ENCODE peak calls at places on chromosomes 3 and 15, in six cellular contexts. One of them, this sample, is unnamed. For H3K4me1, the result is how much of the 10 kb centered on the place peaks cover.

GRCh38 chr3:187748050-187748481 is 2.8 kb upstream of the BCL6 start:
- DNase-seq in stomach: peak
- DNase-seq in HepG2: peak
- DNase-seq in gastrocnemius medialis: peak
- DNase-seq in left lung: peak
- DNase-seq in Panc1: peak
- DNase-seq in this sample: peak

GRCh38 chr3:134103470-134103869 is 73.7 kb upstream of the SLCO2A1 start:
- DNase-seq in stomach: no peak
- DNase-seq in HepG2: no peak
- DNase-seq in gastrocnemius medialis: no peak
- DNase-seq in left lung: no peak
- DNase-seq in Panc1: no peak
- DNase-seq in this sample: no peak

GRCh38 chr3:66413151-66413751 is 87.6 kb downstream of the LRIG1 start:
- DNase-seq in stomach: peak
- DNase-seq in HepG2: no peak
- DNase-seq in gastrocnemius medialis: peak
- DNase-seq in left lung: no peak
- DNase-seq in Panc1: no peak
- DNase-seq in this sample: no peak

GRCh38 chr3:68893600-68894239 is 38.6 kb downstream of the TAFA4 start:
- DNase-seq in stomach: no peak
- DNase-seq in HepG2: peak
- DNase-seq in gastrocnemius medialis: no peak
- DNase-seq in left lung: no peak
- DNase-seq in Panc1: peak
- DNase-seq in this sample: no peak

GRCh38 chr3:158725348-158725966 is 6.8 kb downstream of the RARRES1 start:
- DNase-seq in stomach: no peak
- DNase-seq in HepG2: peak
- DNase-seq in gastrocnemius medialis: peak
- DNase-seq in left lung: no peak
- DNase-seq in Panc1: peak
- DNase-seq in this sample: peak

GRCh38 chr3:188649521-188649920 is 495.6 kb downstream of the LPP start:
- DNase-seq in stomach: no peak
- DNase-seq in HepG2: no peak
- DNase-seq in gastrocnemius medialis: no peak
- DNase-seq in left lung: no peak
- DNase-seq in Panc1: no peak
- DNase-seq in this sample: no peak

GRCh38 chr3:11059090-11059798 is 66.7 kb downstream of the SLC6A1 start:
- DNase-seq in stomach: no peak
- DNase-seq in HepG2: peak
- DNase-seq in gastrocnemius medialis: peak
- DNase-seq in left lung: peak
- DNase-seq in Panc1: peak
- DNase-seq in this sample: peak

GRCh38 chr15:85048430-85048829 is 66.8 kb downstream of the PDE8A start:
- DNase-seq in stomach: no peak
- DNase-seq in HepG2: no peak
- DNase-seq in gastrocnemius medialis: no peak
- DNase-seq in left lung: no peak
- DNase-seq in Panc1: no peak
- DNase-seq in this sample: no peak

GRCh38 chr3:95407709-95408463 is 1345.0 kb downstream of the NSUN3 start:
- DNase-seq in stomach: no peak
- DNase-seq in HepG2: no peak
- DNase-seq in gastrocnemius medialis: no peak
- DNase-seq in left lung: no peak
- DNase-seq in Panc1: no peak
- DNase-seq in this sample: no peak

GRCh38 chr3:31725568-31725967 is 192.8 kb downstream of the STT3B start:
- DNase-seq in stomach: no peak
- DNase-seq in HepG2: no peak
- DNase-seq in gastrocnemius medialis: no peak
- DNase-seq in left lung: no peak
- DNase-seq in Panc1: no peak
- DNase-seq in this sample: no peak

GRCh38 chr3:128276577-128277183 is 123.4 kb downstream of the EEFSEC start:
- DNase-seq in stomach: no peak
- DNase-seq in HepG2: no peak
- DNase-seq in gastrocnemius medialis: no peak
- DNase-seq in left lung: no peak
- DNase-seq in Panc1: no peak
- DNase-seq in this sample: no peak

GRCh38 chr3:128279594-128279880 is 126.3 kb downstream of the EEFSEC start:
- DNase-seq in stomach: no peak
- DNase-seq in HepG2: no peak
- DNase-seq in gastrocnemius medialis: no peak
- DNase-seq in left lung: no peak
- DNase-seq in Panc1: no peak
- DNase-seq in this sample: no peak

GRCh38 chr3:128277378-128278049 is 124.2 kb downstream of the EEFSEC start:
- DNase-seq in stomach: no peak
- DNase-seq in HepG2: no peak
- DNase-seq in gastrocnemius medialis: no peak
- DNase-seq in left lung: no peak
- DNase-seq in Panc1: no peak
- DNase-seq in this sample: no peak

GRCh38 chr3:128278761-128279593 is 125.7 kb downstream of the EEFSEC start:
- DNase-seq in stomach: peak
- DNase-seq in HepG2: no peak
- DNase-seq in gastrocnemius medialis: no peak
- DNase-seq in left lung: peak
- DNase-seq in Panc1: no peak
- DNase-seq in this sample: peak

GRCh38 chr3:128278130-128278529 is 124.8 kb downstream of the EEFSEC start:
- DNase-seq in stomach: no peak
- DNase-seq in HepG2: no peak
- DNase-seq in gastrocnemius medialis: no peak
- DNase-seq in left lung: no peak
- DNase-seq in Panc1: no peak
- DNase-seq in this sample: no peak
- H3K4me1 ChIP-seq in stomach: under half
- H3K4me1 ChIP-seq in HepG2: under half
- H3K4me1 ChIP-seq in gastrocnemius medialis: under half
- H3K4me1 ChIP-seq in left lung: under half
- H3K4me1 ChIP-seq in Panc1: under half
- H3K4me1 ChIP-seq in this sample: under half

GRCh38 chr3:50334339-50335075 is 6.1 kb downstream of the RASSF1 start:
- DNase-seq in stomach: no peak
- DNase-seq in HepG2: no peak
- DNase-seq in gastrocnemius medialis: no peak
- DNase-seq in left lung: no peak
- DNase-seq in Panc1: no peak
- DNase-seq in this sample: no peak
- H3K27ac ChIP-seq in stomach: peak
- H3K27ac ChIP-seq in HepG2: no peak
- H3K27ac ChIP-seq in gastrocnemius medialis: peak
- H3K27ac ChIP-seq in left lung: peak
- H3K27ac ChIP-seq in Panc1: no peak
- H3K27ac ChIP-seq in this sample: peak

GRCh38 chr3:45693941-45694521 is 4.8 kb downstream of the SACM1L start:
- DNase-seq in stomach: no peak
- DNase-seq in HepG2: no peak
- DNase-seq in gastrocnemius medialis: no peak
- DNase-seq in left lung: no peak
- DNase-seq in Panc1: no peak
- DNase-seq in this sample: no peak
- H3K4me1 ChIP-seq in stomach: under half
- H3K4me1 ChIP-seq in HepG2: under half
- H3K4me1 ChIP-seq in gastrocnemius medialis: half or more
- H3K4me1 ChIP-seq in left lung: under half
- H3K4me1 ChIP-seq in Panc1: under half
- H3K4me1 ChIP-seq in this sample: under half

GRCh38 chr3:132154619-132155018 is 119.8 kb upstream of the CPNE4 start:
- DNase-seq in stomach: no peak
- DNase-seq in HepG2: no peak
- DNase-seq in gastrocnemius medialis: no peak
- DNase-seq in left lung: no peak
- DNase-seq in Panc1: no peak
- DNase-seq in this sample: no peak
- H3K27ac ChIP-seq in stomach: no peak
- H3K27ac ChIP-seq in HepG2: no peak
- H3K27ac ChIP-seq in gastrocnemius medialis: no peak
- H3K27ac ChIP-seq in left lung: no peak
- H3K27ac ChIP-seq in Panc1: no peak
- H3K27ac ChIP-seq in this sample: no peak

GRCh38 chr3:101836907-101837598 is 12.3 kb upstream of the NFKBIZ start:
- DNase-seq in stomach: no peak
- DNase-seq in HepG2: no peak
- DNase-seq in gastrocnemius medialis: no peak
- DNase-seq in left lung: no peak
- DNase-seq in Panc1: no peak
- DNase-seq in this sample: no peak
- H3K4me1 ChIP-seq in stomach: under half
- H3K4me1 ChIP-seq in HepG2: under half
- H3K4me1 ChIP-seq in gastrocnemius medialis: under half
- H3K4me1 ChIP-seq in left lung: under half
- H3K4me1 ChIP-seq in Panc1: under half
- H3K4me1 ChIP-seq in this sample: under half

GRCh38 chr3:72099331-72100061 is 314.5 kb upstream of the PROK2 start:
- DNase-seq in stomach: no peak
- DNase-seq in HepG2: no peak
- DNase-seq in gastrocnemius medialis: no peak
- DNase-seq in left lung: no peak
- DNase-seq in Panc1: no peak
- DNase-seq in this sample: no peak

GRCh38 chr3:72097053-72097452 is 312.1 kb upstream of the PROK2 start:
- DNase-seq in stomach: no peak
- DNase-seq in HepG2: no peak
- DNase-seq in gastrocnemius medialis: no peak
- DNase-seq in left lung: no peak
- DNase-seq in Panc1: no peak
- DNase-seq in this sample: no peak

GRCh38 chr3:72092778-72093177 is 307.8 kb upstream of the PROK2 start:
- DNase-seq in stomach: no peak
- DNase-seq in HepG2: peak
- DNase-seq in gastrocnemius medialis: no peak
- DNase-seq in left lung: no peak
- DNase-seq in Panc1: no peak
- DNase-seq in this sample: no peak

GRCh38 chr3:72093270-72093669 is 308.3 kb upstream of the PROK2 start:
- DNase-seq in stomach: no peak
- DNase-seq in HepG2: no peak
- DNase-seq in gastrocnemius medialis: no peak
- DNase-seq in left lung: no peak
- DNase-seq in Panc1: no peak
- DNase-seq in this sample: no peak

GRCh38 chr3:72095521-72095920 is 310.6 kb upstream of the PROK2 start:
- DNase-seq in stomach: no peak
- DNase-seq in HepG2: no peak
- DNase-seq in gastrocnemius medialis: no peak
- DNase-seq in left lung: no peak
- DNase-seq in Panc1: no peak
- DNase-seq in this sample: no peak
- H3K27ac ChIP-seq in stomach: no peak
- H3K27ac ChIP-seq in HepG2: no peak
- H3K27ac ChIP-seq in gastrocnemius medialis: no peak
- H3K27ac ChIP-seq in left lung: no peak
- H3K27ac ChIP-seq in Panc1: no peak
- H3K27ac ChIP-seq in this sample: no peak

DNA sequence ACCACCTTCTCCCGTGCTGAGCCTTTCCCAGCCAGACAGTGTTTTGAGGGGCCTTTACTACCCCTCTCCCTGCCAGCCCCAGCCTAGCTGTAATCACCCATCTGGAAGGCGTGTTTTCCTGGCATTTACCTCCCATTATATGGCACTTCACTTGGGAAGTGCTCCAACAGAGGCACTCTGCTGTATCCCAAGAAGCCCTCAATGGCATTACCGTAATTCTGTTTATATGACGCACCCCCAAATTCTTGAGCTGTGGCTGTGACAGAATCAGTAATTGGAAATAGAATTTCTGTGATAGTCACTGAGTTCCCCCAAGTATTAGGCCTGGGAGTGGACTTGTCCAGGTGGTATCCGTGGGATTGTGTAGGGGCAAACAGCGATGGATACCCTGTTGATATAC is 130.1 kb downstream of the CACNA1D start:
- DNase-seq in stomach: peak
- DNase-seq in HepG2: no peak
- DNase-seq in gastrocnemius medialis: no peak
- DNase-seq in left lung: no peak
- DNase-seq in Panc1: no peak
- DNase-seq in this sample: no peak
- H3K4me1 ChIP-seq in stomach: under half
- H3K4me1 ChIP-seq in HepG2: under half
- H3K4me1 ChIP-seq in gastrocnemius medialis: under half
- H3K4me1 ChIP-seq in left lung: under half
- H3K4me1 ChIP-seq in Panc1: under half
- H3K4me1 ChIP-seq in this sample: under half

GRCh38 chr3:126748701-126749546 is 44.9 kb downstream of the CHCHD6 start:
- DNase-seq in stomach: no peak
- DNase-seq in HepG2: no peak
- DNase-seq in gastrocnemius medialis: no peak
- DNase-seq in left lung: no peak
- DNase-seq in Panc1: no peak
- DNase-seq in this sample: no peak

GRCh38 chr3:126749931-126750759 is 46.1 kb downstream of the CHCHD6 start:
- DNase-seq in stomach: no peak
- DNase-seq in HepG2: no peak
- DNase-seq in gastrocnemius medialis: no peak
- DNase-seq in left lung: no peak
- DNase-seq in Panc1: no peak
- DNase-seq in this sample: no peak

GRCh38 chr3:126750760-126751129 is 46.7 kb downstream of the CHCHD6 start:
- DNase-seq in stomach: no peak
- DNase-seq in HepG2: no peak
- DNase-seq in gastrocnemius medialis: no peak
- DNase-seq in left lung: no peak
- DNase-seq in Panc1: no peak
- DNase-seq in this sample: no peak

GRCh38 chr3:126747768-126748167 is 43.7 kb downstream of the CHCHD6 start:
- DNase-seq in stomach: no peak
- DNase-seq in HepG2: no peak
- DNase-seq in gastrocnemius medialis: no peak
- DNase-seq in left lung: peak
- DNase-seq in Panc1: no peak
- DNase-seq in this sample: no peak

DNA sequence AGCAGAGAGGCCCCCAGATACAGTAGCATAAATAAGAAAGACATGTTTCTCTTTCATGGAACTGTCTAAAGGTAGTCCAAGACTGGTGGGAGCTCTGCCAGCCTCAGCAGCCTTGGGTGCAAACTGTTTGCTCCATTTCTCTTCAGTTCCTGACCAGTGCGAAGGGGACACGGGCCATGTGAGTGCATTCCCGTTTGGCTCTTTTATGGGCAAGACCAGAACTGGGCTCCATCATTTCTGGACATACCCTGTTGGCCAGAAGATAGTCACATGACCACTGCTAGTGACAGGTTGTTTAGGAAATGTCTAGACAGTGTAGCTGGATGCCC is 45.5 kb downstream of the CHCHD6 start:
- DNase-seq in stomach: no peak
- DNase-seq in HepG2: no peak
- DNase-seq in gastrocnemius medialis: no peak
- DNase-seq in left lung: no peak
- DNase-seq in Panc1: no peak
- DNase-seq in this sample: no peak
- H3K27ac ChIP-seq in stomach: no peak
- H3K27ac ChIP-seq in HepG2: no peak
- H3K27ac ChIP-seq in gastrocnemius medialis: no peak
- H3K27ac ChIP-seq in left lung: no peak
- H3K27ac ChIP-seq in Panc1: no peak
- H3K27ac ChIP-seq in this sample: no peak

GRCh38 chr15:63972801-63973200 is 73.5 kb downstream of the DAPK2 start:
- DNase-seq in stomach: no peak
- DNase-seq in HepG2: no peak
- DNase-seq in gastrocnemius medialis: no peak
- DNase-seq in left lung: no peak
- DNase-seq in Panc1: no peak
- DNase-seq in this sample: no peak
- H3K4me1 ChIP-seq in stomach: under half
- H3K4me1 ChIP-seq in HepG2: under half
- H3K4me1 ChIP-seq in gastrocnemius medialis: half or more
- H3K4me1 ChIP-seq in left lung: under half
- H3K4me1 ChIP-seq in Panc1: under half
- H3K4me1 ChIP-seq in this sample: under half

This sample was measured in colonic mucosa.